ENCODE peak calls at places on chromosomes 16 and 17, in four cellular contexts. J is NCI-H1417; E is activated CD4-positive, alpha-beta T cell treated with anti-CD3 and anti-CD28 coated beads for 4 hours; R is brain pericyte. M is an unnamed sample.

GRCh38 chr17:28580925-28581324 is 4.2 kb upstream of the ALDOC start:
- DNase-seq in J (no peak), E (no peak), R (no peak), M (no peak)

GRCh38 chr17:68790481-68790880 is 164.7 kb downstream of the ABCA8 start:
- DNase-seq in J (no peak), E (no peak), R (no peak), M (no peak)

GRCh38 chr16:26672206-26672605 is 394.5 kb upstream of the C16orf82 start:
- DNase-seq in J (no peak), E (peak), R (no peak), M (no peak)

GRCh38 chr17:64196626-64197025 is 66.4 kb downstream of the TEX2 start:
- DNase-seq in J (no peak), E (no peak), R (no peak), M (no peak)

GRCh38 chr17:42536372-42537155 is 523 bp downstream of the NAGLU start:
- DNase-seq in J (peak), E (peak), R (no peak), M (no peak)

GRCh38 chr16:14244344-14245010 is 173.4 kb downstream of the MRTFB start:
- DNase-seq in J (no peak), E (no peak), R (no peak), M (no peak)

GRCh38 chr17:72609501-72609900 is 483.0 kb downstream of the SLC39A11 start:
- DNase-seq in J (no peak), E (no peak), R (no peak), M (no peak)

GRCh38 chr17:82283208-82283749 is 9.8 kb upstream of the CSNK1D start:
- DNase-seq in J (peak), E (peak), R (no peak), M (no peak)

GRCh38 chr17:10099051-10099571 is 99.3 kb downstream of the GAS7 start:
- DNase-seq in J (no peak), E (no peak), R (no peak), M (no peak)

GRCh38 chr17:9445424-9445823 is 130.2 kb downstream of the STX8 start:
- DNase-seq in J (no peak), E (no peak), R (no peak), M (no peak)

GRCh38 chr16:85614338-85615013 is 1.4 kb downstream of the GSE1 start:
- DNase-seq in J (no peak), E (no peak), R (no peak), M (no peak)

GRCh38 chr17:52762147-52762793 is 603.8 kb upstream of the CA10 start:
- DNase-seq in J (no peak), E (no peak), R (no peak), M (no peak)

GRCh38 chr16:87457724-87458423 is 35.0 kb downstream of the ZCCHC14 start:
- DNase-seq in J (no peak), E (peak), R (no peak), M (peak)

GRCh38 chr16:29804455-29805231 is 1.7 kb upstream of the MAZ start:
- DNase-seq in J (no peak), E (no peak), R (no peak), M (no peak)

GRCh38 chr17:19253112-19253511 is 15.9 kb downstream of the EPN2 start:
- DNase-seq in J (no peak), E (no peak), R (no peak), M (no peak)

GRCh38 chr16:75506567-75506966 is 11.3 kb upstream of the CHST6 start:
- DNase-seq in J (no peak), E (no peak), R (no peak), M (no peak)